ENCODE peak calls at places on chromosomes 2 and 18, in six cellular contexts. One of them, this sample, is unnamed.

GRCh38 chr2:26978061-26978596 is 7.7 kb downstream of the MAPRE3 start:
- DNase-seq in HepG2: no peak
- DNase-seq in HCT116: no peak
- DNase-seq in H1: no peak
- DNase-seq in GM12878: no peak
- DNase-seq in K562: peak
- DNase-seq in this sample: no peak

GRCh38 chr2:66433945-66434678 is 813 bp upstream of the MEIS1 start:
- DNase-seq in K562: peak
- DNase-seq in H1: no peak
- DNase-seq in HepG2: peak
- DNase-seq in HCT116: no peak
- DNase-seq in GM12878: no peak
- DNase-seq in this sample: no peak

GRCh38 chr2:81542119-81542518 is 1237.6 kb upstream of the LRRTM1 start:
- DNase-seq in H1: no peak
- DNase-seq in K562: no peak
- DNase-seq in GM12878: no peak
- DNase-seq in HCT116: no peak
- DNase-seq in HepG2: no peak
- DNase-seq in this sample: no peak

GRCh38 chr2:233255151-233255550 is 3.7 kb downstream of the ATG16L1 start:
- DNase-seq in H1: no peak
- DNase-seq in HCT116: no peak
- DNase-seq in HepG2: no peak
- DNase-seq in GM12878: no peak
- DNase-seq in K562: no peak
- DNase-seq in this sample: no peak

GRCh38 chr18:74411475-74411874 is 45.6 kb downstream of the DIPK1C start:
- DNase-seq in GM12878: no peak
- DNase-seq in K562: no peak
- DNase-seq in H1: no peak
- DNase-seq in HepG2: no peak
- DNase-seq in HCT116: no peak
- DNase-seq in this sample: no peak

GRCh38 chr2:238042849-238043584 is 17.8 kb upstream of the SCLY start:
- DNase-seq in HepG2: no peak
- DNase-seq in HCT116: no peak
- DNase-seq in GM12878: no peak
- DNase-seq in H1: no peak
- DNase-seq in K562: no peak
- DNase-seq in this sample: no peak

GRCh38 chr2:161078211-161078539 is 82.1 kb upstream of the TANK start:
- DNase-seq in HCT116: no peak
- DNase-seq in HepG2: no peak
- DNase-seq in H1: no peak
- DNase-seq in K562: no peak
- DNase-seq in GM12878: no peak
- DNase-seq in this sample: peak

GRCh38 chr2:191150451-191151314 is at the start of gene STAT4:
- DNase-seq in HepG2: no peak
- DNase-seq in GM12878: peak
- DNase-seq in H1: peak
- DNase-seq in HCT116: peak
- DNase-seq in K562: no peak
- DNase-seq in this sample: peak

GRCh38 chr2:122078451-122078850 is 323.0 kb downstream of the TSN start:
- DNase-seq in HepG2: no peak
- DNase-seq in H1: no peak
- DNase-seq in K562: no peak
- DNase-seq in GM12878: no peak
- DNase-seq in HCT116: no peak
- DNase-seq in this sample: no peak

GRCh38 chr2:121723316-121723715 is 13.4 kb downstream of the NIFK start:
- DNase-seq in K562: no peak
- DNase-seq in GM12878: no peak
- DNase-seq in HepG2: no peak
- DNase-seq in H1: no peak
- DNase-seq in HCT116: no peak
- DNase-seq in this sample: no peak

GRCh38 chr2:53724511-53724910 is 43.1 kb upstream of the CHAC2 start:
- DNase-seq in HCT116: no peak
- DNase-seq in HepG2: no peak
- DNase-seq in H1: no peak
- DNase-seq in K562: no peak
- DNase-seq in GM12878: no peak
- DNase-seq in this sample: no peak

GRCh38 chr2:131801210-131801744 is 273.6 kb downstream of the CCDC74A start:
- DNase-seq in H1: no peak
- DNase-seq in HepG2: no peak
- DNase-seq in GM12878: no peak
- DNase-seq in K562: peak
- DNase-seq in HCT116: no peak
- DNase-seq in this sample: no peak

GRCh38 chr2:223735659-223736244 is 101.6 kb downstream of the AP1S3 start:
- DNase-seq in HepG2: no peak
- DNase-seq in HCT116: no peak
- DNase-seq in GM12878: no peak
- DNase-seq in H1: no peak
- DNase-seq in K562: no peak
- DNase-seq in this sample: no peak

GRCh38 chr2:178279636-178280035 is 85.3 kb downstream of the OSBPL6 start:
- DNase-seq in GM12878: no peak
- DNase-seq in K562: no peak
- DNase-seq in HepG2: no peak
- DNase-seq in HCT116: no peak
- DNase-seq in H1: no peak
- DNase-seq in this sample: no peak

GRCh38 chr18:45777393-45777792 is 48.1 kb upstream of the SIGLEC15 start:
- DNase-seq in K562: no peak
- DNase-seq in HepG2: no peak
- DNase-seq in HCT116: no peak
- DNase-seq in H1: no peak
- DNase-seq in GM12878: no peak
- DNase-seq in this sample: no peak

GRCh38 chr2:144331652-144332355 is 188.1 kb downstream of the ZEB2 start:
- DNase-seq in HepG2: no peak
- DNase-seq in HCT116: peak
- DNase-seq in H1: no peak
- DNase-seq in K562: peak
- DNase-seq in GM12878: no peak
- DNase-seq in this sample: no peak

GRCh38 chr2:223099561-223099960 is 47.6 kb downstream of the KCNE4 start:
- DNase-seq in GM12878: no peak
- DNase-seq in HCT116: no peak
- DNase-seq in H1: no peak
- DNase-seq in K562: no peak
- DNase-seq in HepG2: no peak
- DNase-seq in this sample: no peak

GRCh38 chr2:215454519-215454918 is 18.7 kb upstream of the FN1 start:
- DNase-seq in K562: peak
- DNase-seq in HCT116: peak
- DNase-seq in HepG2: peak
- DNase-seq in H1: no peak
- DNase-seq in GM12878: no peak
- DNase-seq in this sample: no peak

GRCh38 chr2:41595235-41595634 is 452.6 kb upstream of the PKDCC start:
- DNase-seq in HCT116: no peak
- DNase-seq in K562: no peak
- DNase-seq in H1: no peak
- DNase-seq in HepG2: no peak
- DNase-seq in GM12878: no peak
- DNase-seq in this sample: no peak

GRCh38 chr2:158297120-158297519 is 159.4 kb downstream of the CCDC148 start:
- DNase-seq in H1: no peak
- DNase-seq in HCT116: no peak
- DNase-seq in HepG2: no peak
- DNase-seq in K562: no peak
- DNase-seq in GM12878: no peak
- DNase-seq in this sample: no peak

GRCh38 chr2:239873656-239874635 is 151.2 kb downstream of the NDUFA10 start:
- DNase-seq in K562: no peak
- DNase-seq in H1: no peak
- DNase-seq in HCT116: no peak
- DNase-seq in GM12878: no peak
- DNase-seq in HepG2: no peak
- DNase-seq in this sample: no peak

GRCh38 chr2:79223539-79223938 is 64.0 kb upstream of the REG3A start:
- DNase-seq in K562: no peak
- DNase-seq in H1: no peak
- DNase-seq in HCT116: no peak
- DNase-seq in HepG2: no peak
- DNase-seq in GM12878: no peak
- DNase-seq in this sample: no peak

GRCh38 chr2:21773168-21773567 is 649.4 kb downstream of the TDRD15 start:
- DNase-seq in HCT116: no peak
- DNase-seq in K562: no peak
- DNase-seq in GM12878: no peak
- DNase-seq in H1: no peak
- DNase-seq in HepG2: no peak
- DNase-seq in this sample: no peak

GRCh38 chr2:55771612-55772011 is 78.0 kb upstream of the PNPT1 start:
- DNase-seq in H1: no peak
- DNase-seq in GM12878: no peak
- DNase-seq in HCT116: peak
- DNase-seq in HepG2: peak
- DNase-seq in K562: no peak
- DNase-seq in this sample: no peak

GRCh38 chr2:9844036-9844483 is 786 bp downstream of the TAF1B start:
- DNase-seq in HCT116: no peak
- DNase-seq in H1: no peak
- DNase-seq in HepG2: no peak
- DNase-seq in K562: no peak
- DNase-seq in GM12878: no peak
- DNase-seq in this sample: no peak

GRCh38 chr2:12965540-12966269 is 249.0 kb downstream of the TRIB2 start:
- DNase-seq in HepG2: no peak
- DNase-seq in GM12878: no peak
- DNase-seq in HCT116: no peak
- DNase-seq in H1: no peak
- DNase-seq in K562: peak
- DNase-seq in this sample: no peak

GRCh38 chr18:10953672-10954071 is 195.7 kb downstream of the PIEZO2 start:
- DNase-seq in GM12878: peak
- DNase-seq in HepG2: no peak
- DNase-seq in H1: no peak
- DNase-seq in K562: no peak
- DNase-seq in HCT116: no peak
- DNase-seq in this sample: no peak

GRCh38 chr2:239322414-239323086 is 78.3 kb downstream of the HDAC4 start:
- DNase-seq in K562: peak
- DNase-seq in GM12878: no peak
- DNase-seq in HCT116: no peak
- DNase-seq in H1: no peak
- DNase-seq in HepG2: no peak
- DNase-seq in this sample: no peak

GRCh38 chr2:235070063-235070706 is 118.4 kb downstream of the SH3BP4 start:
- DNase-seq in HepG2: no peak
- DNase-seq in K562: no peak
- DNase-seq in H1: peak
- DNase-seq in GM12878: no peak
- DNase-seq in HCT116: no peak
- DNase-seq in this sample: no peak

GRCh38 chr2:96470636-96471035 is 34.5 kb downstream of the NEURL3 start:
- DNase-seq in H1: peak
- DNase-seq in HCT116: no peak
- DNase-seq in HepG2: no peak
- DNase-seq in K562: peak
- DNase-seq in GM12878: no peak
- DNase-seq in this sample: no peak

GRCh38 chr2:239445771-239446524 is 45.1 kb upstream of the HDAC4 start:
- DNase-seq in HepG2: peak
- DNase-seq in H1: no peak
- DNase-seq in GM12878: no peak
- DNase-seq in HCT116: no peak
- DNase-seq in K562: no peak
- DNase-seq in this sample: no peak

GRCh38 chr2:201232125-201232815 is 28.1 kb upstream of the CASP8 start:
- DNase-seq in H1: peak
- DNase-seq in GM12878: peak
- DNase-seq in HepG2: peak
- DNase-seq in K562: peak
- DNase-seq in HCT116: peak
- DNase-seq in this sample: peak
- H3K9ac ChIP-seq in H1: no peak
- H3K9ac ChIP-seq in GM12878: peak
- H3K9ac ChIP-seq in HepG2: peak
- H3K9ac ChIP-seq in K562: peak
- H3K9ac ChIP-seq in HCT116: peak
- H3K9ac ChIP-seq in this sample: no peak

DNA sequence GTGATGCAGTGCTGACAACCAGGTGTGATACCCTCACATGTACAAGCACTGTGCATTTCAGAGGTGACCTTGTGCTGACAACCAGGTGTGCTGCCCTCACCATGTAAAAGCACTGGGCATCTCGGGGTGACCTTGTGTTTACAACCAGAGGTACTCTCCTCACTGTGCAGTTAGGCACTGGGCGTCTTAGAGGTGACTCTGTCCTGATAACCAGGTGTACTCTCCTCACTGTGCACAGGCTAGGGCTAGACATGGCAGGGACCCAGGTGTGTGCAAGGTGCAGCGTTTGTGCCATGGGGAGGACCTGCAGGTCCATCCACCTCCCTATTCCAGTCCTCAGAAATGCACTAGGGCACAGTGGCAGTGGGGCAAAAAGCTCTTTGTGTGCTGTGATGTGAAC is 8.5 kb upstream of the ALKAL2 start:
- DNase-seq in GM12878: no peak
- DNase-seq in H1: no peak
- DNase-seq in K562: no peak
- DNase-seq in HepG2: no peak
- DNase-seq in HCT116: no peak
- DNase-seq in this sample: no peak
- TF ChIP-seq ZNF274 in GM12878: no peak
- TF ChIP-seq ZNF274 in H1: no peak
- TF ChIP-seq ZNF274 in K562: no peak
- TF ChIP-seq ZNF274 in HepG2: no peak
- TF ChIP-seq ZNF274 in HCT116: no peak
- TF ChIP-seq ZNF274 in this sample: no peak

GRCh38 chr2:197269815-197270214 is 40.8 kb downstream of the ANKRD44 start:
- DNase-seq in HepG2: no peak
- DNase-seq in GM12878: no peak
- DNase-seq in K562: no peak
- DNase-seq in HCT116: no peak
- DNase-seq in H1: no peak
- DNase-seq in this sample: no peak
- H3K9ac ChIP-seq in HepG2: no peak
- H3K9ac ChIP-seq in GM12878: no peak
- H3K9ac ChIP-seq in K562: no peak
- H3K9ac ChIP-seq in HCT116: no peak
- H3K9ac ChIP-seq in H1: no peak
- H3K9ac ChIP-seq in this sample: no peak

DNA sequence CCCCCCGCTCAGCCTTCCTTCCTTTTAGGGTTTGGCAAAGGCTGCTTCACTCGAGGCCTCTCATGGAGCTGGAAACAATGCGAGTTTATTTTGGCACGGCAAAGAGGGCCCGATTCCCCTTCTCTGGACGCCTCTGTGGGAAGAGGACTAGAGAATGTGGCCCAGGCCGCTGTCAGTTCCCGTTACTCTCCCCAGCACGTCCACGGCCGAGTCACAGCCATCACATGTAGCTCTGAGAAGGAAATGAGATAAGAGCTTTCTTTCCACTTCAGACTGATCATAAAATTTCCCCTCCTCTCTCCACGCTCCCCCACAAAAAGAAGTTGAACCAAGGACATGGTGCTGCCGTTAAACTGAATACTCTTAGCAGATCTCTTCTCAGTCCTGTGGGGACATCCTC is 101.4 kb downstream of the MCFD2 start:
- DNase-seq in HepG2: no peak
- DNase-seq in GM12878: no peak
- DNase-seq in HCT116: no peak
- DNase-seq in H1: no peak
- DNase-seq in K562: no peak
- DNase-seq in this sample: no peak
- TF ChIP-seq ZNF274 in HepG2: no peak
- TF ChIP-seq ZNF274 in GM12878: no peak
- TF ChIP-seq ZNF274 in HCT116: no peak
- TF ChIP-seq ZNF274 in H1: no peak
- TF ChIP-seq ZNF274 in K562: no peak
- TF ChIP-seq ZNF274 in this sample: no peak